ENCODE peak calls at places on chromosomes 16 and 17, in five cellular contexts. U, E, G, Q and Z are unnamed samples.
A peak's percentile ranks its signal among the peaks of the same experiment; 100 is the strongest.

GRCh38 chr16:87288753-87289362 is 28.3 kb downstream of the C16orf95 start:
- DNase-seq in Q (no peak), U (peak; percentile 73), E (no peak), G (no peak), Z (no peak)

GRCh38 chr16:47732806-47733150 is 271.6 kb downstream of the PHKB start:
- DNase-seq in U (peak; percentile 71), Q (no peak), E (no peak), G (peak; percentile 52), Z (peak; percentile 51)

GRCh38 chr17:80416260-80416939 is 1.4 kb downstream of the ENDOV start:
- DNase-seq in E (no peak), G (no peak), Q (no peak), U (no peak), Z (no peak)

GRCh38 chr17:13957636-13958035 is 111.7 kb upstream of the COX10 start:
- DNase-seq in E (no peak), G (no peak), U (peak; percentile 13), Q (no peak), Z (no peak)

GRCh38 chr17:50855708-50856330 is 10.3 kb downstream of the TOB1 start:
- DNase-seq in G (no peak), Q (no peak), E (no peak), U (no peak), Z (no peak)

GRCh38 chr16:10992112-10992511 is 47.7 kb downstream of the CLEC16A start:
- DNase-seq in Q (no peak), G (no peak), E (no peak), U (peak; percentile 20), Z (no peak)

GRCh38 chr17:21452377-21453143 is 76.4 kb downstream of the KCNJ12 start:
- DNase-seq in G (peak; percentile 48), U (peak; percentile 72), Q (peak; percentile 43), E (no peak), Z (no peak)

GRCh38 chr16:47387026-47387734 is 73.7 kb downstream of the ITFG1 start:
- DNase-seq in U (no peak), G (no peak), E (no peak), Q (no peak), Z (no peak)

GRCh38 chr16:28193530-28194423 is 18.0 kb downstream of the XPO6 start:
- DNase-seq in Q (no peak), E (no peak), U (peak; percentile 86), G (peak; percentile 68), Z (no peak)

GRCh38 chr16:2204727-2205103 is 539 bp upstream of the MLST8 start:
- DNase-seq in E (no peak), U (no peak), G (no peak), Q (no peak), Z (no peak)

GRCh38 chr17:81210868-81211267 is 11.9 kb downstream of the CEP131 start:
- DNase-seq in U (no peak), E (no peak), Q (no peak), G (no peak), Z (no peak)

GRCh38 chr17:20920813-20921199 is 122.0 kb downstream of the USP22 start:
- DNase-seq in Q (no peak), U (peak; percentile 72), E (no peak), G (no peak), Z (no peak)

GRCh38 chr16:56332464-56333079 is 92.8 kb downstream of the AMFR start:
- DNase-seq in U (peak; percentile 91), Q (peak; percentile 46), E (peak; percentile 66), G (no peak), Z (no peak)

GRCh38 chr16:86756882-86757703 is 178.7 kb downstream of the FOXL1 start:
- DNase-seq in G (no peak), Q (no peak), U (no peak), E (no peak), Z (no peak)